ENCODE peak calls at places on chromosomes 12 and 14, in five cellular contexts. One of them, this sample, is unnamed.

GRCh38 chr12:12384601-12385321 is 27.9 kb downstream of the BORCS5 start:
- DNase-seq in fibroblast of mammary gland: no peak
- DNase-seq in HL-60: peak; percentile 38
- DNase-seq in mesenchymal stem cell: no peak
- DNase-seq in effector memory CD4-positive, alpha-beta T cell: peak; percentile 5
- DNase-seq in this sample: peak; percentile 92

GRCh38 chr12:102958073-102958829 is 777 bp downstream of the ASCL1 start:
- DNase-seq in fibroblast of mammary gland: peak; percentile 22
- DNase-seq in HL-60: no peak
- DNase-seq in mesenchymal stem cell: peak; percentile 36
- DNase-seq in effector memory CD4-positive, alpha-beta T cell: no peak
- DNase-seq in this sample: no peak

GRCh38 chr14:87233266-87233665 is 759.7 kb downstream of the GALC start:
- DNase-seq in fibroblast of mammary gland: no peak
- DNase-seq in HL-60: no peak
- DNase-seq in mesenchymal stem cell: no peak
- DNase-seq in effector memory CD4-positive, alpha-beta T cell: no peak
- DNase-seq in this sample: no peak

GRCh38 chr12:19273482-19274330 is 144.2 kb downstream of the PLEKHA5 start:
- DNase-seq in fibroblast of mammary gland: peak; percentile 95
- DNase-seq in HL-60: peak; percentile 36
- DNase-seq in mesenchymal stem cell: peak; percentile 97
- DNase-seq in effector memory CD4-positive, alpha-beta T cell: peak; percentile 61
- DNase-seq in this sample: peak; percentile 63

GRCh38 chr12:132544173-132544468 is 54.2 kb downstream of the FBRSL1 start:
- DNase-seq in fibroblast of mammary gland: no peak
- DNase-seq in HL-60: no peak
- DNase-seq in mesenchymal stem cell: no peak
- DNase-seq in effector memory CD4-positive, alpha-beta T cell: no peak
- DNase-seq in this sample: no peak

GRCh38 chr12:22648668-22649067 is 23.7 kb downstream of the ETNK1 start:
- DNase-seq in fibroblast of mammary gland: no peak
- DNase-seq in HL-60: no peak
- DNase-seq in mesenchymal stem cell: no peak
- DNase-seq in effector memory CD4-positive, alpha-beta T cell: no peak
- DNase-seq in this sample: no peak

GRCh38 chr12:23099604-23100003 is 474.6 kb downstream of the ETNK1 start:
- DNase-seq in fibroblast of mammary gland: peak; percentile 23
- DNase-seq in HL-60: no peak
- DNase-seq in mesenchymal stem cell: peak; percentile 1
- DNase-seq in effector memory CD4-positive, alpha-beta T cell: no peak
- DNase-seq in this sample: no peak

GRCh38 chr14:101506211-101506920 is 54.9 kb upstream of the DIO3 start:
- DNase-seq in fibroblast of mammary gland: no peak
- DNase-seq in HL-60: no peak
- DNase-seq in mesenchymal stem cell: no peak
- DNase-seq in effector memory CD4-positive, alpha-beta T cell: no peak
- DNase-seq in this sample: no peak

GRCh38 chr12:8951744-8952143 is 2.3 kb upstream of the M6PR start:
- DNase-seq in fibroblast of mammary gland: no peak
- DNase-seq in HL-60: no peak
- DNase-seq in mesenchymal stem cell: no peak
- DNase-seq in effector memory CD4-positive, alpha-beta T cell: no peak
- DNase-seq in this sample: peak; percentile 40

GRCh38 chr12:116784238-116784612 is 46.1 kb downstream of the RNFT2 start:
- DNase-seq in fibroblast of mammary gland: peak; percentile 16
- DNase-seq in HL-60: no peak
- DNase-seq in mesenchymal stem cell: no peak
- DNase-seq in effector memory CD4-positive, alpha-beta T cell: no peak
- DNase-seq in this sample: no peak

GRCh38 chr12:50635356-50635755 is 128.5 kb upstream of the ATF1 start:
- DNase-seq in fibroblast of mammary gland: no peak
- DNase-seq in HL-60: no peak
- DNase-seq in mesenchymal stem cell: no peak
- DNase-seq in effector memory CD4-positive, alpha-beta T cell: no peak
- DNase-seq in this sample: no peak

GRCh38 chr14:79631276-79631675 is 580.0 kb downstream of the DIO2 start:
- DNase-seq in fibroblast of mammary gland: no peak
- DNase-seq in HL-60: no peak
- DNase-seq in mesenchymal stem cell: no peak
- DNase-seq in effector memory CD4-positive, alpha-beta T cell: no peak
- DNase-seq in this sample: no peak

GRCh38 chr14:92012121-92012748 is 27.6 kb downstream of the TRIP11 start:
- DNase-seq in fibroblast of mammary gland: no peak
- DNase-seq in HL-60: no peak
- DNase-seq in mesenchymal stem cell: no peak
- DNase-seq in effector memory CD4-positive, alpha-beta T cell: no peak
- DNase-seq in this sample: peak; percentile 40

GRCh38 chr12:122395319-122395718 is 27.1 kb downstream of the CLIP1 start:
- DNase-seq in fibroblast of mammary gland: peak; percentile 94
- DNase-seq in HL-60: no peak
- DNase-seq in mesenchymal stem cell: peak; percentile 74
- DNase-seq in effector memory CD4-positive, alpha-beta T cell: no peak
- DNase-seq in this sample: no peak

GRCh38 chr14:89625208-89625987 is 208.4 kb upstream of the FOXN3 start:
- DNase-seq in fibroblast of mammary gland: no peak
- DNase-seq in HL-60: no peak
- DNase-seq in mesenchymal stem cell: no peak
- DNase-seq in effector memory CD4-positive, alpha-beta T cell: no peak
- DNase-seq in this sample: no peak

GRCh38 chr12:69655616-69656336 is 43.3 kb downstream of the BEST3 start:
- DNase-seq in fibroblast of mammary gland: peak; percentile 69
- DNase-seq in HL-60: no peak
- DNase-seq in mesenchymal stem cell: peak; percentile 81
- DNase-seq in effector memory CD4-positive, alpha-beta T cell: no peak
- DNase-seq in this sample: no peak

GRCh38 chr14:68794856-68795601 is 2.2 kb upstream of the ZFP36L1 start:
- DNase-seq in fibroblast of mammary gland: peak; percentile 96
- DNase-seq in HL-60: no peak
- DNase-seq in mesenchymal stem cell: peak; percentile 95
- DNase-seq in effector memory CD4-positive, alpha-beta T cell: no peak
- DNase-seq in this sample: peak; percentile 46

GRCh38 chr14:93951798-93952540 is 24.4 kb downstream of the ASB2 start:
- DNase-seq in fibroblast of mammary gland: no peak
- DNase-seq in HL-60: no peak
- DNase-seq in mesenchymal stem cell: no peak
- DNase-seq in effector memory CD4-positive, alpha-beta T cell: no peak
- DNase-seq in this sample: no peak

GRCh38 chr14:36226164-36226563 is 49.6 kb upstream of the PTCSC3 start:
- DNase-seq in fibroblast of mammary gland: no peak
- DNase-seq in HL-60: no peak
- DNase-seq in mesenchymal stem cell: no peak
- DNase-seq in effector memory CD4-positive, alpha-beta T cell: no peak
- DNase-seq in this sample: no peak

GRCh38 chr12:12474931-12475485 is 87.7 kb downstream of the DUSP16 start:
- DNase-seq in fibroblast of mammary gland: peak; percentile 38
- DNase-seq in HL-60: no peak
- DNase-seq in mesenchymal stem cell: no peak
- DNase-seq in effector memory CD4-positive, alpha-beta T cell: peak; percentile 52
- DNase-seq in this sample: peak; percentile 47

GRCh38 chr12:130437555-130438242 is 100.0 kb downstream of the PIWIL1 start:
- DNase-seq in fibroblast of mammary gland: no peak
- DNase-seq in HL-60: no peak
- DNase-seq in mesenchymal stem cell: no peak
- DNase-seq in effector memory CD4-positive, alpha-beta T cell: no peak
- DNase-seq in this sample: no peak

GRCh38 chr14:49581209-49581960 is 4.8 kb downstream of the RPS29 start:
- DNase-seq in fibroblast of mammary gland: no peak
- DNase-seq in HL-60: no peak
- DNase-seq in mesenchymal stem cell: no peak
- DNase-seq in effector memory CD4-positive, alpha-beta T cell: no peak
- DNase-seq in this sample: no peak

GRCh38 chr14:49584058-49584457 is 2.1 kb downstream of the RPS29 start:
- DNase-seq in fibroblast of mammary gland: no peak
- DNase-seq in HL-60: no peak
- DNase-seq in mesenchymal stem cell: no peak
- DNase-seq in effector memory CD4-positive, alpha-beta T cell: no peak
- DNase-seq in this sample: no peak

GRCh38 chr14:49581961-49582210 is 4.3 kb downstream of the RPS29 start:
- DNase-seq in fibroblast of mammary gland: no peak
- DNase-seq in HL-60: no peak
- DNase-seq in mesenchymal stem cell: no peak
- DNase-seq in effector memory CD4-positive, alpha-beta T cell: no peak
- DNase-seq in this sample: no peak

GRCh38 chr14:49583629-49584028 is 2.6 kb downstream of the RPS29 start:
- DNase-seq in fibroblast of mammary gland: no peak
- DNase-seq in HL-60: no peak
- DNase-seq in mesenchymal stem cell: peak; percentile 42
- DNase-seq in effector memory CD4-positive, alpha-beta T cell: no peak
- DNase-seq in this sample: no peak

DNA sequence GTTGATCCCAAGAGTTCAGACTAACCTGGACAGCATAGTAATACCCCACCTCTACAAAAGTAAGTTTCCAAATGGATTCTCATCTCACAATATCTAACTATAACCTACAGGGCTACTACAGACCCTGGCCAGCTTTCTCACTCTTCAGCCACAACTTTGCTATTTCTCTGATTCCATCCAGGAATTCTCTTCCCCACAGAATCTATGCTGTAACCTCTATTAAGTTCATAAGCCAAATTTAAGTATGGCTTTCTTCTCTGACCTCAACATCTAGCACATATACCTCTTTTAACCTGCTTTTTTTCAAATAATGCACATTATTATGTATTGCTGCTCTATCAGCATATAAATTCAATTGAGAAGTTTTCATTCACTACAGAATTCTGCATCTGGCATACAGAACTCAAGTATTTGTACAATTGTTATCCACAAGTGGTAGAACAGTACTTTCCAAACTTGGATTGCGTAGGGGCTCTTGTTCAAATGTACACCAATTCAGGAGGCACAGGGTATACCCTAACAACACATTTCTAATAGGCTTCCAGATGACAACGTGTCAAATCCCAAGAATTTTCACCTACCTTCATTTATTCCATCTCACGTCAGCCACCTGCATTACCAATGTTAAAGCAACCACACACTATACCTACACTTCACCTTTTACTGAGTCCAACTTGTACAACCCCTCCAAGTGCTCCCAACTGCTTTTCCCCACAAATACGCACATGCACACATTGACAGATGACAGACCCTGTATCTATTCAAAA is 3.8 kb downstream of the RPS29 start:
- DNase-seq in fibroblast of mammary gland: no peak
- DNase-seq in HL-60: no peak
- DNase-seq in mesenchymal stem cell: no peak
- DNase-seq in effector memory CD4-positive, alpha-beta T cell: no peak
- DNase-seq in this sample: no peak
- H3K4me3 ChIP-seq in fibroblast of mammary gland: no peak overlapping the region
- H3K4me3 ChIP-seq in HL-60: no peak overlapping the region
- H3K4me3 ChIP-seq in mesenchymal stem cell: no peak overlapping the region
- H3K4me3 ChIP-seq in effector memory CD4-positive, alpha-beta T cell: no peak overlapping the region
- H3K4me3 ChIP-seq in this sample: no peak overlapping the region

GRCh38 chr12:110869803-110870202 is 23.0 kb downstream of the CCDC63 start:
- DNase-seq in fibroblast of mammary gland: no peak
- DNase-seq in HL-60: no peak
- DNase-seq in mesenchymal stem cell: no peak
- DNase-seq in effector memory CD4-positive, alpha-beta T cell: no peak
- DNase-seq in this sample: no peak
- H3K4me3 ChIP-seq in fibroblast of mammary gland: no peak overlapping the region
- H3K4me3 ChIP-seq in HL-60: no peak overlapping the region
- H3K4me3 ChIP-seq in mesenchymal stem cell: no peak overlapping the region
- H3K4me3 ChIP-seq in effector memory CD4-positive, alpha-beta T cell: no peak overlapping the region
- H3K4me3 ChIP-seq in this sample: no peak overlapping the region

GRCh38 chr12:72273499-72273837 is 1.3 kb downstream of the TRHDE start:
- DNase-seq in fibroblast of mammary gland: no peak
- DNase-seq in HL-60: no peak
- DNase-seq in mesenchymal stem cell: no peak
- DNase-seq in effector memory CD4-positive, alpha-beta T cell: no peak
- DNase-seq in this sample: no peak
- H3K4me3 ChIP-seq in fibroblast of mammary gland: peak overlapping the region; percentile 29
- H3K4me3 ChIP-seq in HL-60: peak overlapping the region; percentile 52
- H3K4me3 ChIP-seq in mesenchymal stem cell: peak overlapping the region; percentile 83
- H3K4me3 ChIP-seq in effector memory CD4-positive, alpha-beta T cell: no peak overlapping the region
- H3K4me3 ChIP-seq in this sample: no peak overlapping the region

DNA sequence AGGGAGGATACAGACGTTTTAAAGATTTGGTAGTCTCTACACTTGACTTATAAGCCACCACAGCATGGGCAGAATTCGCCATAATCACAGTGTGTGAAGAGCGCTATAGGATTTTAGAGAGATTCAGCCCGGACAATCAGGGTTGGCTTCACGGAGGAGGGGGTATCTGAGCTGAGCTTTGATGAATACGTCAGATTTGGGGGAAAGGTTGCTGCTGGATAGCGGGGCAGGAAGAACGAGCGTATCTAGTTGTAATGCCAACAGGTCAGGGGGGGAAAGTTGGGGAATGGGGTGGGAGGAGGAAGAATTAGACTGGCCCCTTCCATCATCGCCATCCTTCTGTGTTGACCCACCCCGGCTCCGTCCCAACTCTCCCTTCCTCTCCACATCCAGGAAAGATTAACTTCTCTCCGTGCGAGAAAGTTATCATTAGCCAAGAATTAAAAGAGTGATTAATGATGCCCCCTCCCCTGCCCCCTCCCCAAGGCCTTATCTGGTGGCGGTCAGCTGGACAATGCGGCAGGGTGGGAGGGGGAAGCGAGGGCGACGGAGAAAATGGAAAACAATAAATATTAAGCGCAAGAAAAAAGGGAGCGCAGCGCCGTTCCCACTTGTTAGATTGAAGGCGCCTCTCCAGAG is 13.5 kb upstream of the GPATCH2L start:
- DNase-seq in fibroblast of mammary gland: no peak
- DNase-seq in HL-60: no peak
- DNase-seq in mesenchymal stem cell: no peak
- DNase-seq in effector memory CD4-positive, alpha-beta T cell: no peak
- DNase-seq in this sample: no peak
- H3K4me3 ChIP-seq in fibroblast of mammary gland: no peak overlapping the region
- H3K4me3 ChIP-seq in HL-60: no peak overlapping the region
- H3K4me3 ChIP-seq in mesenchymal stem cell: peak overlapping the region; percentile 63
- H3K4me3 ChIP-seq in effector memory CD4-positive, alpha-beta T cell: no peak overlapping the region
- H3K4me3 ChIP-seq in this sample: no peak overlapping the region

GRCh38 chr14:64706552-64707193 is 2.4 kb downstream of the PLEKHG3 start:
- DNase-seq in fibroblast of mammary gland: no peak
- DNase-seq in HL-60: no peak
- DNase-seq in mesenchymal stem cell: peak; percentile 75
- DNase-seq in effector memory CD4-positive, alpha-beta T cell: no peak
- DNase-seq in this sample: no peak

GRCh38 chr14:64707661-64708060 is 3.4 kb downstream of the PLEKHG3 start:
- DNase-seq in fibroblast of mammary gland: peak; percentile 85
- DNase-seq in HL-60: peak; percentile 22
- DNase-seq in mesenchymal stem cell: peak; percentile 92
- DNase-seq in effector memory CD4-positive, alpha-beta T cell: no peak
- DNase-seq in this sample: peak; percentile 97

GRCh38 chr14:64704743-64705405 is 650 bp downstream of the PLEKHG3 start:
- DNase-seq in fibroblast of mammary gland: no peak
- DNase-seq in HL-60: no peak
- DNase-seq in mesenchymal stem cell: peak; percentile 56
- DNase-seq in effector memory CD4-positive, alpha-beta T cell: no peak
- DNase-seq in this sample: peak; percentile 41

GRCh38 chr14:64705406-64706118 is 1.3 kb downstream of the PLEKHG3 start:
- DNase-seq in fibroblast of mammary gland: no peak
- DNase-seq in HL-60: peak; percentile 72
- DNase-seq in mesenchymal stem cell: peak; percentile 67
- DNase-seq in effector memory CD4-positive, alpha-beta T cell: no peak
- DNase-seq in this sample: peak; percentile 47

GRCh38 chr14:64706119-64706465 is 1.9 kb downstream of the PLEKHG3 start:
- DNase-seq in fibroblast of mammary gland: no peak
- DNase-seq in HL-60: no peak
- DNase-seq in mesenchymal stem cell: no peak
- DNase-seq in effector memory CD4-positive, alpha-beta T cell: no peak
- DNase-seq in this sample: no peak
- H3K4me3 ChIP-seq in fibroblast of mammary gland: no peak overlapping the region
- H3K4me3 ChIP-seq in HL-60: no peak overlapping the region
- H3K4me3 ChIP-seq in mesenchymal stem cell: no peak overlapping the region
- H3K4me3 ChIP-seq in effector memory CD4-positive, alpha-beta T cell: peak overlapping the region; percentile 79
- H3K4me3 ChIP-seq in this sample: peak overlapping the region; percentile 86

This sample was measured in small intestine.